ENCODE peak calls at places on chromosomes 4 and X, in five cellular contexts. H, E, N, J and I are unnamed samples.
A peak's percentile ranks its signal among the peaks of the same experiment; 100 is the strongest.

GRCh38 chr4:158523990-158524545 is 2.4 kb downstream of the RXFP1 start:
- DNase-seq in N (no peak), H (no peak), J (no peak), E (no peak), I (no peak)

GRCh38 chrX:23548164-23548563 is 119.1 kb upstream of the PRDX4 start:
- DNase-seq in N (peak; percentile 16), J (no peak), E (no peak), H (no peak), I (no peak)

GRCh38 chr4:113952452-113953029 is 26.9 kb downstream of the ARSJ start:
- DNase-seq in E (no peak), N (peak; percentile 69), H (no peak), J (peak; percentile 19), I (no peak)

GRCh38 chrX:67892391-67892790 is 348.6 kb downstream of the AR start:
- DNase-seq in H (no peak), N (no peak), E (no peak), J (no peak), I (no peak)

GRCh38 chrX:40734956-40735317 is 405 bp downstream of the MED14 start:
- DNase-seq in N (no peak), H (peak; percentile 36), E (no peak), J (no peak), I (no peak)

GRCh38 chrX:10922158-10922557 is 189.0 kb upstream of the HCCS start:
- DNase-seq in J (no peak), E (no peak), H (no peak), N (peak; percentile 84), I (no peak)

GRCh38 chrX:16188687-16189086 is 21.4 kb downstream of the MAGEB17 start:
- DNase-seq in E (no peak), N (no peak), J (no peak), H (no peak), I (no peak)

GRCh38 chr4:743463-744211 is 38.0 kb downstream of the PCGF3 start:
- DNase-seq in J (no peak), N (no peak), H (no peak), E (no peak), I (no peak)

GRCh38 chrX:110143454-110144210 is 140.7 kb downstream of the TMEM164 start:
- DNase-seq in J (no peak), N (no peak), E (peak; percentile 68), H (no peak), I (no peak)

GRCh38 chr4:76616526-76616925 is 181.5 kb downstream of the SHROOM3 start:
- DNase-seq in N (no peak), H (no peak), J (no peak), E (no peak), I (no peak)

GRCh38 chr4:24971192-24971591 is 58.4 kb upstream of the CCDC149 start:
- DNase-seq in J (no peak), H (no peak), E (no peak), N (no peak), I (no peak)

GRCh38 chr4:141548791-141549190 is 87.6 kb upstream of the IL15 start:
- DNase-seq in E (no peak), N (no peak), H (no peak), J (no peak), I (no peak)

GRCh38 chr4:121164291-121164690 is at the start of gene TNIP3:
- DNase-seq in J (no peak), H (no peak), E (no peak), N (peak; percentile 87), I (no peak)

GRCh38 chr4:151652841-151653547 is 107.8 kb downstream of the GATB start:
- DNase-seq in E (no peak), N (peak; percentile 45), H (no peak), J (no peak), I (no peak)

GRCh38 chr4:41015031-41015675 is 199.2 kb downstream of the APBB2 start:
- DNase-seq in J (no peak), H (no peak), N (peak; percentile 54), E (no peak), I (no peak)

GRCh38 chr4:162706677-162707076 is 460.0 kb downstream of the NAF1 start:
- DNase-seq in H (no peak), N (no peak), J (no peak), E (no peak), I (no peak)

GRCh38 chr4:10639100-10639499 is 45.5 kb downstream of the CLNK start:
- DNase-seq in E (no peak), J (no peak), N (no peak), H (no peak), I (no peak)

GRCh38 chrX:151174581-151175282 is 1.7 kb upstream of the GPR50 start:
- DNase-seq in N (no peak), E (no peak), H (no peak), J (no peak), I (no peak)

DNA sequence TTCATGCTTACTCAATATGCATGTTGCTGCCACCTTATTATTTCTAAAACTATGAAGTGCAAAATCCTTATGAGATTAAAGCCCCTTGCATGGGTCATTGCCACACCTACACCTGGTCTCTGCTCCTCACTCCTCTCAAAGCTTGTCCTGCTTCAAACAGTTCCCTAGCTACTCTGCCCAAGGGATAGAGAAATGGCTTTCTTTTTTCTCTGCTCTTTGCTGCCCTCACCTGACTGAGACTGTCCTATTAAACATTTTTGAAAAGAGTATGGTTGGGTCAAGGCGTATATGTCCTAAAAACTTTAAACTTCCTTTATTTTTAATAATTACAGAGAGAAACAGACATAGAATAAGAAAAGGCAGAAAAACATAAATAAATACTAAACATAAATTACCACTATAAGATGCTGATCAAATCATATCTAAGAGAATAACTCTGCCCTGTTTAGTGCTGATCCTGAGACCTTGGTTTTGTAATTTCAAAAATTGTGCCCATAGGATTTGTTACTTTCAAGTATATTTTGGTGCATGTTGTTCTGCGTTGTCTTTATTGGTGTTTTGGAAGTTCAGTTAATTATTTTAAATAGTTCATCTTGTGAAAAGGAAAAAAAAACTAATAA is 704.9 kb upstream of the PABPC4L start:
- DNase-seq in H (no peak), E (no peak), N (peak; percentile 12), J (no peak), I (no peak)
- TF ChIP-seq CTCF in H (no peak), E (peak; percentile 22), N (peak; percentile 26), J (peak; percentile 36), I (no peak)

DNA sequence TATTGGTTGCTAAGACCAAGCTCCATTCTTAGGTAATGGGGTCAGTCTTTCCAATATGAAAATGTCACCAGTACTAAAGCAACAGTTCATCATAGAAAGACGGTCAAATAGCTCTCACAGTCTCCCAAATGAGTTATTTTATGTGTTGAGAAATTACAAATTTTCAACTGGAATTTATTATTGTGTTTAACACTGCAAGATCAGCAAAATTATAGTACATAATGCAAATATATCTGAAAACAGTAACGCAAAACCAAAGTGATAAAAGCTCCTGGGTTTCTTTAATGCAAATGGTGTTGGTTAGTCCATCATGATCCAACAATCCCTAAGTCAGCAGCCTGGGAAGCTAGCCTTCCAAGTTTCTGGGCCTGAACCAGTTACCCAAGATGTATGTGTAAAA is 61.5 kb upstream of the EGFL6 start:
- DNase-seq in H (no peak), E (no peak), J (no peak), N (no peak), I (no peak)
- TF ChIP-seq CTCF in H (no peak), E (no peak), J (no peak), N (no peak), I (no peak)

DNA sequence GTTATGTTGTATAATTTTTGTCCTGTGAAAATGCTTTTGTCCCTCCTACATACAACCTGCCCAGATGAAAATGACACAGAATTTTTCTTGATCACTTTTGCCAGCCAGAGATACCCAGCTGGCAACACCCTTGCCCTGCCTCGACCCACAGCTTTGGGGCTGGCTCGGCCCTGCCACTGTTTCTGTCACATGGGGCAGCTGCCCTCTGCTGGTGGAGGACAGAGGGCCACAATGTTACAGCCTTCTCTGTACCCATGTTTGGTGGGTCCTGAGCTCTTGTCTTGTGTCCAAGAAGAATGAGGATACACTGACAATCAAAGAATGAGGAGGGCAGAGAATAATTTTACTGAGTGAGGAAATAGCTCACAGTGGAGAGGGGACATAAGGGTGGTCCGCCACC is 31.1 kb downstream of the BMP15 start:
- DNase-seq in N (peak; percentile 0), H (no peak), E (no peak), J (no peak), I (no peak)
- TF ChIP-seq CTCF in N (peak; percentile 31), H (no peak), E (no peak), J (no peak), I (no peak)

GRCh38 chrX:155143959-155144548 is 72.2 kb upstream of the VBP1 start:
- DNase-seq in E (no peak), J (no peak), N (no peak), H (no peak), I (no peak)

GRCh38 chrX:155144926-155145325 is 71.3 kb upstream of the VBP1 start:
- DNase-seq in H (no peak), N (no peak), J (no peak), E (no peak), I (no peak)

GRCh38 chrX:155148724-155149537 is 67.3 kb upstream of the VBP1 start:
- DNase-seq in N (peak; percentile 30), J (peak; percentile 27), H (no peak), E (no peak), I (no peak)
- TF ChIP-seq CTCF in N (peak; percentile 50), J (peak; percentile 69), H (no peak), E (peak; percentile 22), I (no peak)

GRCh38 chrX:32937043-32937442 is 274.3 kb downstream of the DMD start:
- DNase-seq in H (no peak), E (no peak), N (no peak), J (no peak), I (no peak)
- TF ChIP-seq CTCF in H (no peak), E (no peak), N (no peak), J (no peak), I (no peak)

GRCh38 chr4:90126805-90127204 is 389 bp upstream of the CCSER1 start:
- DNase-seq in E (no peak), N (no peak), J (no peak), H (no peak), I (no peak)

GRCh38 chr4:90118547-90119211 is 8.5 kb upstream of the CCSER1 start:
- DNase-seq in H (no peak), J (no peak), E (no peak), N (no peak), I (no peak)

GRCh38 chr4:90121961-90122748 is 5.0 kb upstream of the CCSER1 start:
- DNase-seq in E (no peak), J (no peak), N (peak; percentile 9), H (no peak), I (no peak)

GRCh38 chr4:90120037-90120436 is 7.2 kb upstream of the CCSER1 start:
- DNase-seq in N (no peak), J (no peak), H (no peak), E (no peak), I (no peak)

GRCh38 chr4:90120815-90121214 is 6.4 kb upstream of the CCSER1 start:
- DNase-seq in H (no peak), J (no peak), N (no peak), E (no peak), I (no peak)
- TF ChIP-seq CTCF in H (no peak), J (no peak), N (no peak), E (no peak), I (no peak)

DNA sequence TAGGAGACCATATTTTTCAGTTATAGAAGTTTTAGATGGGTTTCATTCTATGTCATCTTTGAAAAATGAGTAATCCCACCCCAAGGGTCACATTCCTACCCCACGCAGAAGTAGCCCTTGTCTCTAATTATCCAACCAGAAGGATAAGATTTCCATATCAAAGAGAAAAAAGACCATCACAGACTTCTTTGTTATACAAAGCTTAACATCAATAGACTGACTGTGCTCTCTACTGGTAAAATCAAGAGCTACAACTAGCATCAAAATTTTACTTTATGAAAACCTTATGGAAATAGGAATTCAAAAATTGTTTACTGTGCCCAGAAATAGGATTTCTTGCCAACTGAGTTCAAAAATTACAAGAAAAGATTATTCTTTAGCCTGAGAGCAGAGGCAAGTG is 24.9 kb downstream of the TNMD start:
- DNase-seq in E (no peak), H (no peak), J (no peak), N (no peak), I (no peak)
- TF ChIP-seq CTCF in E (no peak), H (no peak), J (no peak), N (no peak), I (no peak)

GRCh38 chrX:2828404-2829065 is at the start of gene GYG2:
- DNase-seq in H (no peak), E (no peak), J (peak; percentile 71), N (peak; percentile 59), I (no peak)
- TF ChIP-seq CTCF in H (no peak), E (no peak), J (no peak), N (no peak), I (no peak)